ENCODE peak calls at places on chromosomes 1 and 21, in four cellular contexts. V is breast epithelium, J is H7, T is EL. U is an unnamed sample.
A peak's percentile ranks its signal among the peaks of the same experiment; 100 is the strongest.

GRCh38 chr1:53592521-53592982 is 133.4 kb downstream of the DMRTB1 start:
- DNase-seq in J (peak; percentile 83), T (no peak), V (peak; percentile 69), U (no peak)

GRCh38 chr1:182968151-182968741 is 15.3 kb upstream of the SHCBP1L start:
- DNase-seq in J (no peak), T (peak; percentile 46), V (no peak), U (no peak)

GRCh38 chr1:244778356-244778755 is 57.1 kb upstream of the COX20 start:
- DNase-seq in J (no peak), V (no peak), T (peak; percentile 80), U (no peak)

GRCh38 chr1:214637722-214638473 is 34.9 kb downstream of the CENPF start:
- DNase-seq in J (peak; percentile 12), V (no peak), T (peak; percentile 56), U (no peak)

GRCh38 chr1:54207287-54207686 is 7.3 kb downstream of the MRPL37 start:
- DNase-seq in T (no peak), J (no peak), V (no peak), U (no peak)

GRCh38 chr1:18941221-18942141 is 15.0 kb downstream of the IFFO2 start:
- DNase-seq in V (no peak), T (no peak), J (peak; percentile 79), U (no peak)

GRCh38 chr1:36094621-36095061 is 5.9 kb downstream of the ADPRS start:
- DNase-seq in J (no peak), T (no peak), V (no peak), U (no peak)

GRCh38 chr1:233490488-233490887 is 123.4 kb upstream of the KCNK1 start:
- DNase-seq in V (no peak), J (no peak), T (no peak), U (no peak)

GRCh38 chr21:29164330-29164942 is 34.0 kb downstream of the MAP3K7CL start:
- DNase-seq in J (peak; percentile 13), V (no peak), T (peak; percentile 86), U (no peak)

GRCh38 chr1:201461783-201462441 is 7.1 kb downstream of the PHLDA3 start:
- DNase-seq in J (no peak), T (peak; percentile 97), V (peak; percentile 81), U (peak; percentile 98)

GRCh38 chr1:21451981-21452411 is 12.1 kb downstream of the NBPF3 start:
- DNase-seq in V (no peak), T (peak; percentile 80), J (no peak), U (no peak)

GRCh38 chr1:70392626-70393025 is 18.4 kb upstream of the CTH start:
- DNase-seq in J (no peak), V (no peak), T (no peak), U (no peak)

GRCh38 chr1:233518344-233518743 is 95.6 kb upstream of the KCNK1 start:
- DNase-seq in J (peak; percentile 70), V (no peak), T (peak; percentile 21), U (no peak)

GRCh38 chr1:30191154-30191702 is 532.2 kb downstream of the MATN1 start:
- DNase-seq in V (no peak), J (peak; percentile 46), T (peak; percentile 56), U (no peak)

GRCh38 chr1:95287078-95287477 is 53.1 kb downstream of the RWDD3 start:
- DNase-seq in T (no peak), V (no peak), J (no peak), U (no peak)

GRCh38 chr1:150235852-150236613 is at the start of gene ANP32E:
- DNase-seq in J (peak; percentile 95), T (peak; percentile 100), V (peak; percentile 90), U (peak; percentile 92)

GRCh38 chr1:201792534-201793305 is 36.2 kb upstream of the IPO9 start:
- DNase-seq in V (peak; percentile 82), T (peak; percentile 85), J (peak; percentile 90), U (no peak)

GRCh38 chr1:174023438-174023837 is 1.3 kb upstream of the RC3H1 start:
- DNase-seq in V (no peak), J (peak; percentile 38), T (no peak), U (no peak)

GRCh38 chr1:39819091-39819812 is 30.6 kb upstream of the BMP8B start:
- DNase-seq in V (no peak), T (no peak), J (no peak), U (no peak)

GRCh38 chr1:74502432-74502831 is 10.0 kb downstream of the LRRC53 start:
- DNase-seq in J (peak; percentile 44), V (no peak), T (peak; percentile 15), U (no peak)

GRCh38 chr21:33041981-33042380 is 16.2 kb downstream of the OLIG2 start:
- DNase-seq in V (no peak), J (no peak), T (peak; percentile 34), U (no peak)

GRCh38 chr21:26506951-26507350 is 66.1 kb downstream of the CYYR1 start:
- DNase-seq in J (no peak), V (no peak), T (peak; percentile 45), U (no peak)

GRCh38 chr1:165886988-165887387 is 59.6 kb downstream of the UCK2 start:
- DNase-seq in V (no peak), J (no peak), T (no peak), U (no peak)

GRCh38 chr1:21022279-21023040 is 154.2 kb downstream of the EIF4G3 start:
- DNase-seq in V (no peak), T (peak; percentile 96), J (no peak), U (no peak)

GRCh38 chr21:33998402-33998801 is 75.0 kb upstream of the MRPS6 start:
- DNase-seq in J (no peak), T (no peak), V (no peak), U (no peak)